ENCODE peak calls at places on chromosomes 1 and 21, in ten cellular contexts. L is LNCaP clone FGC; E is GM20000; P is stimulated activated CD4-positive, alpha-beta T cell treated with anti-CD3 and anti-CD28 coated beads, Interleukin-4, amount 100 ng/mL, for 48 hours; W is fibroblast of lung; Y is GM23248; S is stromal cell of bone marrow; F is neural crest cell; T is activated T-helper 9 cell treated with anti-CD3 and anti-CD28 coated beads, Interleukin-2, amount 50 U/mL, for 16 hours; X is COLO829. K is an unnamed sample.
A peak's percentile ranks its signal among the peaks of the same experiment; 100 is the strongest.

GRCh38 chr1:114181356-114181755 is 27.7 kb upstream of the SYT6 start:
- DNase-seq in L (no peak), E (no peak), P (no peak), W (no peak), Y (no peak), S (no peak), F (no peak), T (no peak), X (no peak), K (no peak)

GRCh38 chr1:38015978-38016640 is 3.6 kb downstream of the UTP11 start:
- DNase-seq in L (no peak), E (no peak), P (no peak), W (no peak), Y (no peak), S (no peak), F (no peak), T (no peak), X (no peak), K (no peak)

GRCh38 chr1:212847549-212847948 is at the start of gene SPATA45:
- DNase-seq in L (no peak), E (no peak), P (no peak), W (no peak), Y (no peak), S (no peak), F (no peak), T (no peak), X (no peak), K (no peak)

GRCh38 chr21:42220138-42220701 is 1.3 kb downstream of the ABCG1 start:
- DNase-seq in L (peak; percentile 79), E (peak; percentile 77), P (no peak), W (peak; percentile 63), Y (peak; percentile 58), S (peak; percentile 41), F (peak; percentile 45), T (no peak), X (peak; percentile 28), K (no peak)

GRCh38 chr1:167820684-167821355 is 93.1 kb downstream of the ADCY10 start:
- DNase-seq in L (no peak), E (no peak), P (no peak), W (peak; percentile 26), Y (no peak), S (no peak), F (no peak), T (no peak), X (no peak), K (no peak)

GRCh38 chr1:23727362-23727811 is 15.9 kb upstream of the ELOA start:
- DNase-seq in L (peak; percentile 87), E (peak; percentile 55), P (no peak), W (no peak), Y (peak; percentile 91), S (peak; percentile 51), F (no peak), T (no peak), X (no peak), K (no peak)

GRCh38 chr1:180953791-180954721 is 41.4 kb downstream of the KIAA1614 start:
- DNase-seq in L (no peak), E (peak; percentile 85), P (peak; percentile 42), W (peak; percentile 71), Y (peak; percentile 89), S (peak; percentile 29), F (no peak), T (peak; percentile 55), X (no peak), K (peak; percentile 9)

GRCh38 chr1:91714867-91715381 is 171.0 kb downstream of the TGFBR3 start:
- DNase-seq in L (no peak), E (no peak), P (no peak), W (no peak), Y (no peak), S (no peak), F (no peak), T (no peak), X (no peak), K (no peak)

GRCh38 chr1:34668063-34668462 is 86.8 kb upstream of the GJB5 start:
- DNase-seq in L (no peak), E (no peak), P (no peak), W (no peak), Y (no peak), S (no peak), F (no peak), T (no peak), X (no peak), K (no peak)

GRCh38 chr1:5099018-5099417 is 444.6 kb downstream of the AJAP1 start:
- DNase-seq in L (no peak), E (no peak), P (no peak), W (no peak), Y (no peak), S (no peak), F (no peak), T (no peak), X (no peak), K (no peak)

GRCh38 chr1:39632491-39633417 is 6.7 kb downstream of the HEYL start:
- DNase-seq in L (no peak), E (peak; percentile 34), P (no peak), W (peak; percentile 57), Y (peak; percentile 83), S (no peak), F (peak; percentile 60), T (no peak), X (no peak), K (no peak)